ENCODE peak calls at places on chromosomes 3 and 15, in four cellular contexts. W, X, K and G are unnamed samples.

GRCh38 chr3:13011369-13012227 is 61.6 kb downstream of the IQSEC1 start:
- DNase-seq in W (peak), X (peak), K (no peak), G (no peak)

GRCh38 chr3:116815831-116816588 is 106.4 kb downstream of the TUSC7 start:
- DNase-seq in W (no peak), X (peak), K (no peak), G (no peak)

GRCh38 chr3:4988815-4989648 is 9.8 kb downstream of the BHLHE40 start:
- DNase-seq in W (no peak), X (peak), K (peak), G (peak)

GRCh38 chr3:188421836-188422540 is 268.0 kb downstream of the LPP start:
- DNase-seq in W (peak), X (no peak), K (no peak), G (no peak)

GRCh38 chr3:126197854-126198584 is 17.6 kb upstream of the ALDH1L1 start:
- DNase-seq in W (peak), X (peak), K (peak), G (peak)

GRCh38 chr3:146035366-146035765 is 125.6 kb downstream of the PLOD2 start:
- DNase-seq in W (no peak), X (no peak), K (no peak), G (no peak)

GRCh38 chr3:150583028-150583427 is 20.1 kb upstream of the SELENOT start:
- DNase-seq in W (no peak), X (no peak), K (no peak), G (no peak)

GRCh38 chr3:131231710-131232348 is 149.7 kb upstream of the NUDT16 start:
- DNase-seq in W (no peak), X (no peak), K (peak), G (no peak)

GRCh38 chr3:8386221-8386620 is 115.4 kb upstream of the LMCD1 start:
- DNase-seq in W (no peak), X (no peak), K (no peak), G (no peak)

GRCh38 chr15:61057830-61058529 is 171.1 kb downstream of the RORA start:
- DNase-seq in W (no peak), X (no peak), K (no peak), G (no peak)

GRCh38 chr3:14555835-14556234 is 15.7 kb upstream of the GRIP2 start:
- DNase-seq in W (no peak), X (no peak), K (no peak), G (no peak)

GRCh38 chr3:148698190-148698806 is 595 bp downstream of the AGTR1 start:
- DNase-seq in W (no peak), X (no peak), K (no peak), G (no peak)

GRCh38 chr3:133256787-133257483 is 142.9 kb upstream of the BFSP2 start:
- DNase-seq in W (no peak), X (no peak), K (no peak), G (no peak)

GRCh38 chr15:99425666-99426301 is 140.0 kb upstream of the MEF2A start:
- DNase-seq in W (peak), X (peak), K (peak), G (no peak)

GRCh38 chr3:62277986-62278385 is 95.4 kb downstream of the FEZF2 start:
- DNase-seq in W (no peak), X (no peak), K (no peak), G (no peak)

GRCh38 chr15:98455899-98456298 is 192.4 kb upstream of the IGF1R start:
- DNase-seq in W (no peak), X (no peak), K (no peak), G (no peak)

GRCh38 chr15:89912145-89912673 is 543 bp downstream of the ARPIN start:
- DNase-seq in W (peak), X (peak), K (peak), G (no peak)

GRCh38 chr3:178625053-178625600 is 88.9 kb downstream of the KCNMB2 start:
- DNase-seq in W (no peak), X (no peak), K (no peak), G (no peak)

GRCh38 chr15:84108725-84109124 is 126.8 kb upstream of the GOLGA6L4 start:
- DNase-seq in W (no peak), X (no peak), K (peak), G (no peak)

DNA sequence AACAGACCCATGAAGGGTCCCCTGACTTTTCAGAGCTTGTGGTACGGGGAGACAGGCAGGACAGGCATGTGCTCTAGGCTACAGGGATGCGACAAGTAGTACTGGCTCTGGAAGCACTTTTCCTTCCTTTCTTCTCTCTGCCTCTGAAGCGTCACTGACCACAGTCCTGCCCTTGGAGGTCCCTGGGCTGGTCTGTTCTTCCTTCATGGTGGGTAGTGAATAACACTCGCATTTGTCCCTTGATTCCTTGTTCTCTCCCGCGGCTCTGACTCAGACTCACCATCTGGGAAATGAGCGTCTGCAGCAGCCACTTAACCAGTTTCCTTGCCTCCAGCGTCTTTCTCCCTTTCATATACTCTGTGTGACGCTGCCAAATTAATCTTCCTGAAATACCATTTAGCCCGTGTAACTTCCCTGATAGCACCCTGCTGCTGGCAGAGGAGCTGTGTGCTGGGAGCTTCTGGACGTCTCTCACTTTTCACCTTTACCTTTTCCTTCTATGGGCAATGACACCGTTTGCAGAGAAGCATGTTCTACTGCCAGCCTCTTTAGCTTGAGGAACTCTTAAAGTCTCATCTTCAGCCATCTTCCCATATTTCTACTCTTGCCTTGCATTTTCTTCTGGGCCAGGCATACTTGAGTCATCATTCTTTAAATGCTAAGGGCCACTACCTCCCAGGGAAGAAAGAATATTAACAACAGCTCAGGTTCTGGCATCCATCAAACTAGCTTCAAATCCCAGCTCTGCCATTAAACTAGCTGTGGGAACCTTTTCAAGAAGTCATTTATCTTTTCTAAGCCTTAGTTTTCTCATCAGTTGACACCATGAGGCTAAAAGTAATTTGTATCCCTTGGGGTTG is 33.6 kb downstream of the TMEM45A start:
- DNase-seq in W (no peak), X (peak), K (peak), G (peak)
- H3K4me3 ChIP-seq in W (no peak), X (peak), K (no peak), G (no peak)

GRCh38 chr3:108588616-108589015 is 622 bp downstream of the CIP2A start:
- DNase-seq in W (no peak), X (no peak), K (no peak), G (no peak)

GRCh38 chr3:108590443-108590842 is 921 bp downstream of the DZIP3 start:
- DNase-seq in W (no peak), X (no peak), K (no peak), G (no peak)

GRCh38 chr3:108589998-108590323 is 439 bp downstream of the DZIP3 start:
- DNase-seq in W (no peak), X (no peak), K (no peak), G (no peak)

GRCh38 chr3:108595304-108595703 is 5.8 kb downstream of the DZIP3 start:
- DNase-seq in W (no peak), X (no peak), K (no peak), G (no peak)

GRCh38 chr3:108589081-108589997 is at the start of the genes CIP2A and DZIP3:
- DNase-seq in W (peak), X (peak), K (peak), G (peak)
- TF ChIP-seq POLR2A in W (peak), X (peak), K (peak), G (peak)

DNA sequence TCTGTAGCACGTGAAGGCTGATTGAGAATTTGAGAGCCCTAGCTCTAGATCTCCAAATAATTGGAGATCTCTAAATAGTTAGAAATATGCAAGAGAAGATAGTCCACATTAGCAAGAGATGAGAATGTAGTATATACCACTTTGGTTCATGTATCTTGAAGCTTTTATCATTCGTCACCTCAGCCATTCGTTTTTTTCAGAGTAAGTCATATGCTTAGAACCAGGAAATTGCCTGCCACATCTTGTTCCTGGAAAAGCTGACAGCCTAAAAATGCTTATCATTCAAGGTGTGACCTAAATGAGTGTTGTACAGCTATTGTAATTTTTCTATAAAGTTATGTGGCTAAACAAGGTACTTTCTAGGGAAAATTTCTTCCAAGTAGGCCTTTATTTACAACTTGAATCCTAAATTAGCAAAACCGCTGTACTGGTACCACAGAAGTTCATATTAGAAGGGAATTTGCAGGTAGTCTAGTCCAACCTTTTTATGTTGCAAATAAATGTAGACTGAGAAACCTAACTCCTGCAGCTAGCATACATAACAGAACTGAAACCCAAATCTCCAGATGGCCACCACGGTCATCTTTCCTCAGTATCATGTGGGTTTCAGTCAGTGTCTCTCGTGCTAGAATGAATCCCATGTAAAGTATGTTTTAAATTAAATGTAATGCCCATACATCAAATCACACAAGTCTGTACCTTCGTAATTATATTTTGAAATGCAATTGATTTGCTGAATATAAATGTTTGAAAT is 48.6 kb downstream of the FNDC3B start:
- DNase-seq in W (no peak), X (no peak), K (no peak), G (no peak)
- TF ChIP-seq EP300 in W (peak), X (no peak), K (no peak), G (no peak)

GRCh38 chr15:85479071-85479647 is 98.8 kb downstream of the AKAP13 start:
- DNase-seq in W (no peak), X (no peak), K (no peak), G (no peak)
- H3K4me3 ChIP-seq in W (no peak), X (no peak), K (no peak), G (no peak)

DNA sequence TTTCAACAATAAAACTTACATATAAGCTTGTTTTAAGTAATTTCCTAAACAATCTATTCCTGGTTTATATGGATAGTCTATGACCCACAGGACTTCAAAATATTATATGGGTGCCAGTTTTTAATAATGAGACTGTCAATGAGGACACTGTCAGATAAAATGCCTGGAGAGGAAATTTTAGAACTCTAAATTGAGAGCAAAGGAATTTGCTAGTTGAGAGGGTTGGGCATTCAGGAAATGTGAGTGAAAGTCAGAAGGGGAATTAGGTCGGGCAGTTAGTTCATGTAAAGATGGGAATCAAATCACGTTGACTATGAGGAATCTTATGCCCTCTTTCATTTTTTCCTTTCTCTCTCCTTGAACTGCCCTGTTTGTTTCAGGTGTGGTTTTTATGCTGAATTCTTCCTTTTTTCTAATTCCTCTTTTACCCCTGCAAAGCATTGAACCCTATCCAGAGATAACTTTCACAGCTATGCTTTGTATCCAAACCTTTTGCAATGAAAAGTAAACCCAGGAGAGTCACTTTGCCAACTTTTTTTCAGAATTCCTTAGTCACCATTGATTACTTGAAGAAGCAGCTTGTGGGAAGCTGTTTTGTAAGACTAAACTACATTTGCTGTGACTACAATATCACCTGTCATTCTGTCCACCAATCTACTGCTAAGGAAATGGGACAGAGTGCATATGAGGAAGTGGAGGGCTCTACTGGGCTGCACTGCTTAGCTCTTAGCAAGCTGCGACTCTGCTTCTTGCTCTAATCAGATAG is 27.8 kb downstream of the CHP1 start:
- DNase-seq in W (peak), X (no peak), K (peak), G (no peak)
- TF ChIP-seq POLR2A in W (no peak), X (no peak), K (no peak), G (no peak)